ENCODE peak calls at places on chromosomes 13 and 19, in six cellular contexts. X is NCI-H2081; N is vagina; F is CD8-positive, alpha-beta memory T cell; E is HS-27A; Q is NCI-H510A treated with DMSO at 0.1 percent for 48 hours. Z is an unnamed sample.

GRCh38 chr13:75666646-75667351 is 30.7 kb downstream of the LMO7 start:
- DNase-seq in F (no peak), X (no peak), E (no peak), Q (no peak), N (no peak), Z (no peak)

GRCh38 chr19:17757125-17757524 is 5.8 kb downstream of the FCHO1 start:
- DNase-seq in E (no peak), F (no peak), Q (no peak), X (peak; percentile 33), N (no peak), Z (no peak)

GRCh38 chr13:48739346-48740037 is 85.8 kb downstream of the CYSLTR2 start:
- DNase-seq in E (no peak), N (no peak), Q (no peak), X (no peak), F (no peak), Z (no peak)

GRCh38 chr19:28403698-28404099 is 809.3 kb downstream of the UQCRFS1 start:
- DNase-seq in F (no peak), E (no peak), X (no peak), N (no peak), Q (no peak), Z (no peak)

GRCh38 chr13:71054358-71054757 is 812.6 kb downstream of the DACH1 start:
- DNase-seq in N (no peak), F (no peak), Q (no peak), E (no peak), X (no peak), Z (no peak)

GRCh38 chr13:98960331-98961203 is 17.3 kb downstream of the DOCK9 start:
- DNase-seq in Q (no peak), N (peak; percentile 67), E (no peak), F (no peak), X (no peak), Z (no peak)

GRCh38 chr13:99311137-99311536 is 3.9 kb upstream of the GPR183 start:
- DNase-seq in F (no peak), Q (no peak), N (no peak), X (no peak), E (no peak), Z (no peak)

GRCh38 chr19:11735375-11735774 is 3.4 kb downstream of the ZNF823 start:
- DNase-seq in N (no peak), E (no peak), Q (no peak), F (no peak), X (no peak), Z (no peak)

GRCh38 chr13:19838726-19839342 is 24.6 kb downstream of the ZMYM5 start:
- DNase-seq in X (no peak), F (no peak), E (no peak), Q (no peak), N (no peak), Z (no peak)

GRCh38 chr19:40271706-40272105 is 13.4 kb downstream of the AKT2 start:
- DNase-seq in Q (no peak), E (no peak), F (no peak), N (no peak), X (no peak), Z (no peak)

GRCh38 chr13:30719521-30719914 is 15.8 kb upstream of the ALOX5AP start:
- DNase-seq in E (no peak), F (no peak), X (no peak), Q (no peak), N (no peak), Z (no peak)

GRCh38 chr19:40283414-40284250 is 1.5 kb downstream of the AKT2 start:
- DNase-seq in N (no peak), F (no peak), E (no peak), X (no peak), Q (no peak), Z (no peak)

GRCh38 chr13:48412881-48413351 is at the start of gene LPAR6:
- DNase-seq in Q (no peak), E (no peak), F (peak; percentile 23), N (no peak), X (peak; percentile 37), Z (no peak)

GRCh38 chr19:46721269-46722003 is 4.5 kb upstream of the PRKD2 start:
- DNase-seq in E (no peak), Q (no peak), N (no peak), F (no peak), X (no peak), Z (no peak)

GRCh38 chr19:40035996-40036395 is 20.0 kb downstream of the ZNF780B start:
- DNase-seq in X (no peak), E (no peak), Q (no peak), N (no peak), F (no peak), Z (no peak)

GRCh38 chr19:12485571-12485970 is 955 bp upstream of the ZNF709 start:
- DNase-seq in F (no peak), N (no peak), Q (no peak), E (no peak), X (no peak), Z (no peak)

GRCh38 chr13:51501592-51502205 is 48.9 kb upstream of the INTS6 start:
- DNase-seq in N (no peak), X (no peak), E (no peak), Q (no peak), F (no peak), Z (no peak)